ENCODE peak calls at places on chromosomes 11 and 22, in four cellular contexts. Y is HCT116, W is heart right ventricle, N is pancreas. G is an unnamed sample.

GRCh38 chr22:40238425-40239344 is 61.0 kb downstream of the TNRC6B start:
- DNase-seq in Y (no peak), W (no peak), N (no peak), G (no peak)

GRCh38 chr11:108084811-108085210 is 36.6 kb upstream of the ACAT1 start:
- DNase-seq in Y (no peak), W (no peak), N (no peak), G (no peak)

GRCh38 chr11:11481371-11481770 is 128.3 kb upstream of the CSNK2A3 start:
- DNase-seq in Y (no peak), W (peak), N (no peak), G (no peak)

GRCh38 chr22:21587803-21588611 is 20.5 kb downstream of the UBE2L3 start:
- DNase-seq in Y (no peak), W (no peak), N (no peak), G (peak)

GRCh38 chr22:49705631-49706352 is 121.9 kb downstream of the BRD1 start:
- DNase-seq in Y (no peak), W (no peak), N (no peak), G (no peak)

GRCh38 chr22:50146440-50147228 is 23.9 kb upstream of the PANX2 start:
- DNase-seq in Y (peak), W (no peak), N (peak), G (no peak)

GRCh38 chr11:35618497-35619029 is 303 bp downstream of the FJX1 start:
- DNase-seq in Y (no peak), W (peak), N (peak), G (peak)

GRCh38 chr11:29260939-29261705 is 755.7 kb downstream of the KCNA4 start:
- DNase-seq in Y (peak), W (no peak), N (no peak), G (no peak)

GRCh38 chr11:110075087-110075821 is 17.9 kb upstream of the ZC3H12C start:
- DNase-seq in Y (no peak), W (no peak), N (peak), G (no peak)

GRCh38 chr22:44539467-44540063 is 41.5 kb upstream of the RTL6 start:
- DNase-seq in Y (no peak), W (no peak), N (no peak), G (no peak)

GRCh38 chr11:10604340-10604748 is 35.9 kb upstream of the LYVE1 start:
- DNase-seq in Y (no peak), W (no peak), N (no peak), G (no peak)

GRCh38 chr22:39529487-39529851 is 3.1 kb downstream of the RPS19BP1 start:
- DNase-seq in Y (no peak), W (no peak), N (no peak), G (no peak)

GRCh38 chr11:128447233-128447632 is 140.1 kb downstream of the ETS1 start:
- DNase-seq in Y (no peak), W (no peak), N (no peak), G (no peak)

GRCh38 chr22:42645341-42645937 is 3.8 kb downstream of the CYB5R3 start:
- DNase-seq in Y (no peak), W (no peak), N (no peak), G (no peak)

GRCh38 chr11:95794086-95794485 is 3.8 kb downstream of the CEP57 start:
- DNase-seq in Y (no peak), W (no peak), N (no peak), G (no peak)

GRCh38 chr11:61486779-61487178 is 21.8 kb upstream of the LRRC10B start:
- DNase-seq in Y (no peak), W (no peak), N (no peak), G (no peak)

GRCh38 chr11:122765487-122766131 is 72.7 kb upstream of the CRTAM start:
- DNase-seq in Y (no peak), W (no peak), N (no peak), G (no peak)

GRCh38 chr22:41286639-41287091 is 678 bp upstream of the RANGAP1 start:
- DNase-seq in Y (no peak), W (no peak), N (no peak), G (peak)

GRCh38 chr22:44582016-44582415 is 84.0 kb upstream of the RTL6 start:
- DNase-seq in Y (no peak), W (no peak), N (no peak), G (no peak)

GRCh38 chr22:23908561-23909205 is 14.5 kb downstream of the MIF start:
- DNase-seq in Y (no peak), W (no peak), N (no peak), G (no peak)

GRCh38 chr11:129968611-129969419 is 33.8 kb downstream of the PRDM10 start:
- DNase-seq in Y (no peak), W (no peak), N (no peak), G (no peak)
- TF ChIP-seq CTCF in Y (no peak), W (no peak), N (no peak), G (no peak)

GRCh38 chr11:119623682-119624081 is 105.3 kb downstream of the NECTIN1 start:
- DNase-seq in Y (no peak), W (no peak), N (no peak), G (no peak)

GRCh38 chr11:119619665-119620064 is 109.3 kb downstream of the NECTIN1 start:
- DNase-seq in Y (no peak), W (no peak), N (no peak), G (no peak)

GRCh38 chr11:119624102-119624615 is 104.8 kb downstream of the NECTIN1 start:
- DNase-seq in Y (no peak), W (no peak), N (no peak), G (no peak)

GRCh38 chr11:119625206-119625988 is 103.6 kb downstream of the NECTIN1 start:
- DNase-seq in Y (no peak), W (no peak), N (no peak), G (no peak)

DNA sequence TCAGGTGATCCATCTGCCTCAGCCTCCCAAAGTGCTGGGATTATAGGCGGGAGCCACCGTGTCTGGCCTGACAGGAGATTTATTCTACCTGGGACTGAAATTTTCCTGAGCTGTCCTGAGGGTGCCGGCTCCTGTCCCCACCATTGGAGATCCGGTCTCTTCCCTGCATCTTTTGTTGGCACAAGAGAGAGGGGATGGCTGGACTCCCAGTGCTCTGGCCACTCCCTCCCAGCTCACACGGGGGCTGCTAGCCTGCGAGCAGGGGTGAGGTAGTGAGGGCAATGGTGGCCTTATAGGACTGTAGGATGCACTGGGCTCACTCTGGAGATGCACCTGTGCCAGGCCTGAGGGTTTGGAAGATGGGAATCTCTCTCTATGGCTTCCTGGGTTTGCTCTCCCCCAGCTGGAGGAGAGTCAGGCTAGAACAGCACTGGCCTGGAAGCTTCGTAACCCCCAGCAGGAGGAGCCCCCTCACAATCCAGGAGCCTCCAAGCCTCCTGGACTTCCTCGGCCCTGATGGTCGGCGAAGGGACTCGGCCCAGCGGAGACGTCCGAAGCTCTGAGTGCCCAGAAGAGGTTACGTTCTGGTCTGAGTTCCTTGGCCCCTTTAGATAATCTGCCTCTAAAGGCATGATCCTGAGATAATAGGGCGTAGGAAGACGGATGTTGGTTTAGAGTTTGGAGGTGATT is 106.4 kb downstream of the NECTIN1 start:
- DNase-seq in Y (no peak), W (no peak), N (no peak), G (no peak)
- TF ChIP-seq CTCF in Y (no peak), W (no peak), N (no peak), G (no peak)

GRCh38 chr22:22745225-22746060 is 101.0 kb downstream of the GGTLC2 start:
- DNase-seq in Y (no peak), W (no peak), N (no peak), G (peak)
- TF ChIP-seq CTCF in Y (peak), W (peak), N (peak), G (peak)

GRCh38 chr22:31451709-31452571 is 37.7 kb downstream of the EIF4ENIF1 start:
- DNase-seq in Y (peak), W (no peak), N (no peak), G (no peak)
- TF ChIP-seq CTCF in Y (peak), W (peak), N (no peak), G (no peak)

DNA sequence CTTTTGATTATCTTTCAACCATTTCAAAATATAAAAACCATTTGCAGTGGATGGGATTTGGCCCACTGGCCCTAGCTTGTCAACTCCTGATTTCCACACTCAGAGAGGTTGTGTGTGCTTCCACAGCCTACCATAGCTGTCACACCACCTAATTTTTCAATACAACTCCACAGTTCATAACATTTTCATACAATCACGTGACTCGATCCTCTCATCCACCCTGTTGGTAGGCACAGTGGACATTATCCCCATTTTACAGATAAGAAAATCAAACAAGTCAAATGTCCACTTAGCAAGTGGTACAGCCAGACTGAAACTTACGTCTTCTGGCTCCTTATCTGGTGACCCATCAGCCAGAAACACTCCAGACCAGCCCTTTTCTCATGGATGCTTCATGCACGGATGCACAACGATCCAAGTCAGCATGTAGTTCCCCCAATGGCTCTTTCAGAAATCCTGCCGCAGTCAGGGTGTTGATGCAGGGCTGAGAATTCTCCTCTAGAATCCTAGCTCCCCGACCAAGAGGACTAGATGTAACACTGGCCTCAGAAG is 88.0 kb downstream of the ABTB2 start:
- DNase-seq in Y (no peak), W (no peak), N (no peak), G (no peak)
- TF ChIP-seq CTCF in Y (no peak), W (no peak), N (no peak), G (no peak)

GRCh38 chr11:31881825-31882224 is 70.7 kb upstream of the PAX6 start:
- DNase-seq in Y (no peak), W (no peak), N (no peak), G (no peak)

GRCh38 chr11:31883435-31883834 is 72.3 kb upstream of the PAX6 start:
- DNase-seq in Y (no peak), W (no peak), N (no peak), G (no peak)

GRCh38 chr11:31882951-31883392 is 71.8 kb upstream of the PAX6 start:
- DNase-seq in Y (no peak), W (no peak), N (no peak), G (no peak)

GRCh38 chr11:31884080-31884479 is 73.0 kb upstream of the PAX6 start:
- DNase-seq in Y (no peak), W (no peak), N (no peak), G (no peak)

DNA sequence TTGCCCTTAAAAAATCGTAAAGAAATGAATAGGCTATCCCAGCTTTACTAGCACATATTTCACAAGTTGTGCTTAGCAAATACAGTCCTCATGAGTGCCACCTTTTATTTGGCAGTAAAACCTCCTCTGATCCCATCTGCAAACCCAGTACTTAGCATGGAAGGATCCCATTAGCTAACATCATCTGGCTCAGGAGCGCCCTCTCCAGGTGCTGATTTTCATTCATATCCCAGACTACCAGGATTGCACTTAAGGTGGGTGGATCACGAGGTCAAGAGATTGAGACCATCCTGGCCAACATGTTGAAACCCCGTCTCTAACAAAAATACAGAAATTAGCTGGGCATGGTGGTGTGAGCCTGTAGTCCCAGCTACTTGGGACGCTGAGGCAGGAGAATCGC is 76.1 kb upstream of the PAX6 start:
- DNase-seq in Y (peak), W (no peak), N (no peak), G (no peak)
- TF ChIP-seq CTCF in Y (no peak), W (no peak), N (no peak), G (no peak)

G was measured in activated B cell treated with CpG ODN at 0.5 μM for 24 hours.